ENCODE peak calls at places on chromosomes 7 and 10, in nine cellular contexts. K is EH; H is adrenal gland; B is AG08395; N is GM12878; X is epithelial cell of esophagus; Q is AG09319; V is foreskin melanocyte; W is effector CD4-positive, alpha-beta T cell. U is an unnamed sample.

GRCh38 chr7:76505168-76506080 is 4.9 kb upstream of the UPK3B start:
- DNase-seq in K (no peak), H (no peak), B (no peak), N (no peak), X (no peak), Q (no peak), V (no peak), W (no peak), U (no peak)

GRCh38 chr7:108568801-108569380 is 615 bp downstream of the THAP5 start:
- DNase-seq in K (no peak), H (no peak), B (no peak), N (no peak), X (no peak), Q (no peak), V (no peak), W (no peak), U (no peak)

GRCh38 chr10:52318822-52319464 is 4.9 kb downstream of the DKK1 start:
- DNase-seq in K (peak; percentile 97), H (no peak), B (peak; percentile 70), N (no peak), X (peak; percentile 92), Q (peak; percentile 71), V (peak; percentile 82), W (no peak), U (peak; percentile 37)

GRCh38 chr7:298739-299138 is 8.8 kb downstream of the FOXL3 start:
- DNase-seq in K (no peak), H (no peak), B (no peak), N (no peak), X (no peak), Q (no peak), V (no peak), W (no peak), U (no peak)

GRCh38 chr7:137657476-137658193 is 189.1 kb downstream of the DGKI start:
- DNase-seq in K (no peak), H (no peak), B (no peak), N (no peak), X (no peak), Q (no peak), V (peak; percentile 17), W (no peak), U (no peak)

GRCh38 chr7:74579800-74580685 is 77.5 kb upstream of the GTF2I start:
- DNase-seq in K (peak; percentile 58), H (no peak), B (peak; percentile 27), N (no peak), X (peak; percentile 47), Q (no peak), V (no peak), W (no peak), U (no peak)

GRCh38 chr10:119131512-119132240 is 27.8 kb downstream of the DENND10 start:
- DNase-seq in K (peak; percentile 43), H (no peak), B (no peak), N (peak; percentile 45), X (no peak), Q (no peak), V (no peak), W (no peak), U (peak; percentile 6)

GRCh38 chr7:149144996-149145850 is 2.0 kb upstream of the ZNF398 start:
- DNase-seq in K (no peak), H (no peak), B (no peak), N (no peak), X (peak; percentile 98), Q (no peak), V (no peak), W (no peak), U (no peak)

GRCh38 chr7:140165422-140165821 is 11.4 kb downstream of the KDM7A start:
- DNase-seq in K (peak; percentile 83), H (no peak), B (peak; percentile 53), N (no peak), X (peak; percentile 85), Q (peak; percentile 49), V (no peak), W (no peak), U (no peak)

GRCh38 chr7:33040803-33041516 is 21.6 kb downstream of the NT5C3A start:
- DNase-seq in K (no peak), H (peak; percentile 45), B (no peak), N (peak; percentile 89), X (peak; percentile 93), Q (no peak), V (peak; percentile 18), W (peak; percentile 69), U (no peak)

GRCh38 chr10:14244801-14245211 is 85.9 kb downstream of the FRMD4A start:
- DNase-seq in K (peak; percentile 62), H (no peak), B (no peak), N (no peak), X (peak; percentile 64), Q (no peak), V (peak; percentile 29), W (no peak), U (peak; percentile 26)

GRCh38 chr10:106167946-106168345 is 996.6 kb downstream of the SORCS1 start:
- DNase-seq in K (peak; percentile 12), H (no peak), B (no peak), N (no peak), X (no peak), Q (no peak), V (no peak), W (no peak), U (no peak)

GRCh38 chr7:36747251-36747968 is 23.1 kb upstream of the AOAH start:
- DNase-seq in K (peak; percentile 15), H (no peak), B (no peak), N (no peak), X (peak; percentile 16), Q (no peak), V (no peak), W (no peak), U (no peak)

GRCh38 chr10:132547421-132547861 is 9.9 kb downstream of the INPP5A start:
- DNase-seq in K (no peak), H (no peak), B (no peak), N (no peak), X (no peak), Q (no peak), V (no peak), W (no peak), U (no peak)

U was measured in COLO829.